ENCODE peak calls at places on chromosomes 16 and 17, in six cellular contexts. X is K562, A is GM12878, E is HCT116, Z is H1, C is HepG2. M is an unnamed sample.

GRCh38 chr17:67390646-67391480 is 13.8 kb downstream of the PITPNC1 start:
- DNase-seq in Z (no peak), A (peak; percentile 87), E (peak; percentile 89), X (no peak), C (peak; percentile 86), M (no peak)

GRCh38 chr17:41287050-41287449 is 11.6 kb downstream of the KRTAP9-7 start:
- DNase-seq in Z (no peak), E (no peak), A (no peak), C (peak; percentile 0), X (no peak), M (no peak)

GRCh38 chr16:73248316-73248715 is 200.4 kb upstream of the ZFHX3 start:
- DNase-seq in A (no peak), C (no peak), E (no peak), Z (no peak), X (no peak), M (no peak)

GRCh38 chr16:58049697-58050185 is 24.2 kb downstream of the MMP15 start:
- DNase-seq in A (no peak), X (no peak), Z (no peak), C (no peak), E (no peak), M (no peak)

GRCh38 chr16:77383606-77384187 is 51.1 kb downstream of the ADAMTS18 start:
- DNase-seq in Z (no peak), X (no peak), E (no peak), C (peak; percentile 74), A (no peak), M (no peak)

GRCh38 chr17:75260679-75261335 is 599 bp downstream of the GGA3 start:
- DNase-seq in E (no peak), X (no peak), C (no peak), A (no peak), Z (no peak), M (peak; percentile 32)

GRCh38 chr17:75643033-75644017 is 10.1 kb downstream of the SMIM5 start:
- DNase-seq in A (no peak), E (no peak), Z (no peak), X (no peak), C (no peak), M (peak; percentile 59)

GRCh38 chr16:3015865-3016521 is 2.0 kb downstream of the CLDN6 start:
- DNase-seq in X (peak; percentile 71), A (no peak), E (no peak), C (no peak), Z (no peak), M (no peak)

GRCh38 chr17:60153606-60154355 is 4.0 kb downstream of the CA4 start:
- DNase-seq in A (no peak), X (no peak), E (no peak), C (no peak), Z (no peak), M (peak; percentile 6)

GRCh38 chr16:14013145-14013570 is 58.0 kb upstream of the MRTFB start:
- DNase-seq in X (no peak), C (no peak), E (no peak), A (no peak), Z (no peak), M (no peak)

GRCh38 chr16:30621765-30622164 is 11.6 kb upstream of the ZNF689 start:
- DNase-seq in A (no peak), E (no peak), X (no peak), Z (no peak), C (no peak), M (no peak)

GRCh38 chr17:55735784-55736405 is 13.2 kb upstream of the TMEM100 start:
- DNase-seq in A (no peak), X (peak; percentile 47), C (peak; percentile 54), Z (no peak), E (peak; percentile 49), M (peak; percentile 24)

GRCh38 chr17:27389542-27390140 is 66.6 kb upstream of the KSR1 start:
- DNase-seq in E (no peak), X (no peak), Z (no peak), A (no peak), C (no peak), M (no peak)

GRCh38 chr16:4358831-4359561 is 7.9 kb upstream of the PAM16 start:
- DNase-seq in E (no peak), C (peak; percentile 53), A (no peak), X (peak; percentile 80), Z (no peak), M (peak; percentile 94)
- TF ChIP-seq ATF3 in E (no peak), C (no peak), A (no peak), X (no peak), Z (no peak), M (no peak)

DNA sequence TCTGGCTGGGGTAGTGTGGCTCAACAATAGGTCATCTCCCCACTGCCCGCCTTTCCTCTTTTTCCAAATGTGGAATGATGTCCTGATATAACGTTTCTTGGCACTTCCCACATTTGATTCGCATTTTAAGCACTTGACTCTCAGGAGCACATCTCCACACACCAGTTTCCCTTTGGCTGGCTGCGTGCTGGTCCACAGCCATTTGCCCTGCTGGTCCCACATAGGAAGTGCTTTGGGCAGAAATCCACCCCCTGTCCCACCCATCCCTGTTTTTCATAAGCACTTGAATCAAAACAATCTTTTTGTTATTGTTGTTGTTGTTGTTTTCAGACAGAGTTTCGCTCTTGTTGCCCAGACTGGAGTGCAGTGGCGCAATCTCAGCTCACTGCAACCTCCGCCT is 24.0 kb upstream of the TNFRSF13B start:
- DNase-seq in Z (no peak), E (no peak), X (no peak), A (no peak), C (no peak), M (no peak)
- TF ChIP-seq ATF3 in Z (no peak), E (no peak), X (no peak), A (no peak), C (no peak), M (no peak)

DNA sequence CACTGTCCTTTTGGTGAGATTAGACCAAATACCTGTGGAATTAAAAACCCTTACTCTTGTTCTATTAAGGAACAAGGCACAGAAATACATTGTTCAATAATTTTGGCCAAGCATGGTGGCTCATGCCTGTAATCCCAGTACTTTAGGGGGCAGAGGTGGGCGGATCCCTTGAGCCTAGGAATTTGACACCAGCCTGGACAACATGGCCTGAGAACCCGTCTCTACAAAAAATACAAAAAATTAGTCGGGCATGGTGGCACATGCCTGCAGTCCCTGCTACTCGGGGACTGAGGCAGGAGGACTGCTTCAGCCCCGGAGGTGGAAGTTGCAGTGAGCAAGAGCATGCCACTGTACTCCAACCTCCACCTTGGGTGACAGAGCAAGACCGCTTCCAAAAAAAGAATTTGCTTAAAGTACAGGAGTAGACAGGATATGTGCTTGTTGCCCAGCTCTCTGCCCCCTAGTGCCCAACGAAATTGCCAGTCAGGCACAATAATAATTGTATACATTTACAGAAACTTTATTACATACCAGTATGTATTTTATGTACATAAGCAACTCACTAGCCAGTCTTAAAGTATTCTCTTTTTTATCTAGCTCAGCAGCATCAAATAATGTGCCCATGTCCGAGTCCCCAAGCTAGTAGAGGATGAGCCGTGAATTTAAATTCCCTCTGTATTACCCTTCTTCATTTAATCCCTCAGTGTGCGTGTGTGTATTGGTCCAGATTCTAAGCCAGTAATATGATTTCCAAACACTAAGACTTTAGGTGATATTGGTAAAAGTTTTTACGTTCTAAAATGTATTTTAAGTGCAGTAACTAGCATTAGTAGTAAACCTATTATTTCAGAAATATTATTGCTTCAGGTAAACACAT is 1.4 kb downstream of the THUMPD1 start:
- DNase-seq in C (peak; percentile 19), A (no peak), E (no peak), X (no peak), Z (no peak), M (no peak)
- TF ChIP-seq ATF3 in C (no peak), A (no peak), E (no peak), X (no peak), Z (no peak), M (no peak)

GRCh38 chr17:3986939-3987335 is 22.7 kb upstream of the ATP2A3 start:
- DNase-seq in E (no peak), C (no peak), Z (no peak), A (no peak), X (no peak), M (no peak)

GRCh38 chr17:3990391-3991127 is 26.3 kb upstream of the ATP2A3 start:
- DNase-seq in Z (no peak), X (no peak), A (no peak), E (no peak), C (no peak), M (no peak)

GRCh38 chr17:3988297-3989120 is 24.3 kb upstream of the ATP2A3 start:
- DNase-seq in A (no peak), E (no peak), X (no peak), C (no peak), Z (no peak), M (no peak)

GRCh38 chr17:3986270-3986938 is 22.2 kb upstream of the ATP2A3 start:
- DNase-seq in A (no peak), E (no peak), X (no peak), Z (no peak), C (no peak), M (no peak)

DNA sequence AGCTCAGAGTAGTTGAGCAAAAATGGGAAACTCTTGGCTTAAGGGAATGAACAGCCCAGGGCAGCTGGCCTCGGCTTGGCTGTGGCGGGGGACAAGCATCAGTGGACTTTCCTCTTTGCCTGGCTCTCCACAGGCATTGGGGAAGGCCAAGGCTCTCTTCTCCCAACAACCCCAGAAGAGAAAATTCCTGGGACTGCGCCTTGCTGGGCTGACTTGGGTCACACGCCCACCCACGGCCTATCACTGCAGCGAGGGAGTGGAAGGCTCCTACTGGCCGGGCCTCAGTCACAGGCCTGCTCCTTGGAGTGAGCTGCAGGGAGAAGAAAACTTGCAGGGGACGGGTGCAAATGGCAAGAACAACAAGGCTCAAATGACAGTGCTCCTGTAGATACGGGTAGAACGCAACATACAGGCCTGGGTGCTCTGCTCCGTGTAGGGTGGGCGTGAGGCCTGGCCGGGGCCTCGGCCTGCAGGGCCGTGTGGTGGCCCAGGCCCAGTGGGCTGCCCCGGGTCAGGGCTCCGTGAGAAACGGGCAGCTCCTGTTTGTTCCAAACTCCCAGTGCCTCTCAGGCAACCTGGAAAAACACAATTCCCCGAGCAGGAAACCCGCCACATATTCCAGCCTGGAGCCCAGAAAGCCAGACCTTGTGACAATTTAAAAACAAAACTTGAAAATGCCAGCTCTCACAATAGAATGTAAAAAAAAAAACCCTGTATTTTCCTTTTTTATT is 25.1 kb upstream of the ATP2A3 start:
- DNase-seq in Z (no peak), X (no peak), E (no peak), A (no peak), C (no peak), M (no peak)
- TF ChIP-seq ATF3 in Z (no peak), X (no peak), E (no peak), A (no peak), C (no peak), M (no peak)

M was measured in WTC11.